ENCODE peak calls at places on chromosome X, in four cellular contexts. S is K562, Z is HepG2, O is A549. B is an unnamed sample. For H3K4me1, the result is how much of the 10 kb centered on the place peaks cover.

GRCh38 chrX:39805825-39806224 is 291.9 kb downstream of the BCOR start:
- DNase-seq in S (no peak), Z (no peak), O (no peak), B (no peak)

GRCh38 chrX:109732780-109733657 is at the start of gene ACSL4:
- DNase-seq in S (peak), Z (peak), O (peak), B (peak)

GRCh38 chrX:87805829-87806490 is 288.4 kb downstream of the KLHL4 start:
- DNase-seq in S (no peak), Z (no peak), O (no peak), B (no peak)

GRCh38 chrX:151974336-151975227 is at the start of gene GABRE:
- DNase-seq in S (peak), Z (no peak), O (no peak), B (peak)

GRCh38 chrX:119870626-119871131 is 854 bp downstream of the RNF113A start:
- DNase-seq in S (peak), Z (peak), O (no peak), B (peak)

GRCh38 chrX:32480019-32480418 is 731.3 kb downstream of the DMD start:
- DNase-seq in S (no peak), Z (no peak), O (no peak), B (no peak)

GRCh38 chrX:25048176-25048575 is 32.4 kb upstream of the ARX start:
- DNase-seq in S (no peak), Z (no peak), O (no peak), B (no peak)

GRCh38 chrX:113392355-113392754 is 551.7 kb upstream of the AMOT start:
- DNase-seq in S (no peak), Z (no peak), O (no peak), B (no peak)

GRCh38 chrX:150983526-150984163 is 510 bp downstream of the HMGB3 start:
- DNase-seq in S (peak), Z (no peak), O (no peak), B (no peak)

GRCh38 chrX:149540133-149540620 is 635 bp upstream of the EOLA1 start:
- DNase-seq in S (peak), Z (peak), O (peak), B (peak)

GRCh38 chrX:21656587-21657317 is 1.4 kb downstream of the KLHL34 start:
- DNase-seq in S (no peak), Z (no peak), O (no peak), B (no peak)

GRCh38 chrX:8139713-8140112 is 31.4 kb downstream of the VCX2 start:
- DNase-seq in S (no peak), Z (no peak), O (no peak), B (no peak)

GRCh38 chrX:108264376-108264775 is 172.8 kb downstream of the ATG4A start:
- DNase-seq in S (no peak), Z (peak), O (no peak), B (no peak)

GRCh38 chrX:17028381-17028780 is 81.9 kb downstream of the REPS2 start:
- DNase-seq in S (no peak), Z (no peak), O (no peak), B (no peak)

GRCh38 chrX:74526786-74527185 is 87.6 kb downstream of the RLIM start:
- DNase-seq in S (no peak), Z (no peak), O (no peak), B (no peak)

GRCh38 chrX:52263417-52263816 is 78.7 kb downstream of the MAGED4 start:
- DNase-seq in S (no peak), Z (no peak), O (no peak), B (no peak)

GRCh38 chrX:52261463-52262194 is 76.9 kb downstream of the MAGED4 start:
- DNase-seq in S (peak), Z (peak), O (peak), B (peak)

GRCh38 chrX:52261125-52261462 is 76.4 kb downstream of the MAGED4 start:
- DNase-seq in S (no peak), Z (no peak), O (no peak), B (no peak)

GRCh38 chrX:52262195-52262546 is 77.5 kb downstream of the MAGED4 start:
- DNase-seq in S (no peak), Z (no peak), O (no peak), B (no peak)

GRCh38 chrX:52265713-52266112 is 81.0 kb downstream of the MAGED4 start:
- DNase-seq in S (no peak), Z (no peak), O (no peak), B (no peak)
- TF ChIP-seq EP300 in S (no peak), Z (no peak), O (no peak), B (no peak)

DNA sequence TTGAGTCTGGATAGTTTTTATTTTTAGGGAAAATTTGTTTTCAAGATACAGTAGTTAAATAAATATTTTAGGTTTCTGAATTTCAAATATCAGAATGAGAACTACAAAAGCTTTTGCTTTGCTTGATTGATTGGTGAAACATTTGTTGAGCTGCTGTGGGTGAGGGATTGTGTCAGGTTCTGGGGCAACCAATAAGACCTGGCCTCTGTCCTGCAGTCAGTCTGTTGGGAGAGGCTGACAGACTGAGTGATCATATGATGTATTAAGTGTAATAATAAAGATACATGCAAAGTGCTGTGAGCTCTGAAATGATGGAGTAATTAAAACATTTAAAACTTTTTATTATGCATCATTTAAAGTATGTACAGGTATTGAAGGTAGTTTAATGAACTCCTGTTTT is 9.6 kb downstream of the KDM6A start:
- DNase-seq in S (no peak), Z (no peak), O (no peak), B (no peak)
- H3K4me1 ChIP-seq in S (under half), Z (under half), O (under half), B (under half)

GRCh38 chrX:23344208-23344903 is 9.7 kb downstream of the PTCHD1 start:
- DNase-seq in S (no peak), Z (no peak), O (no peak), B (no peak)
- TF ChIP-seq EP300 in S (no peak), Z (no peak), O (no peak), B (no peak)

GRCh38 chrX:133988010-133988409 is 2.6 kb upstream of the GPC3 start:
- DNase-seq in S (no peak), Z (no peak), O (no peak), B (no peak)
- H3K4me1 ChIP-seq in S (under half), Z (half or more), O (under half), B (under half)

DNA sequence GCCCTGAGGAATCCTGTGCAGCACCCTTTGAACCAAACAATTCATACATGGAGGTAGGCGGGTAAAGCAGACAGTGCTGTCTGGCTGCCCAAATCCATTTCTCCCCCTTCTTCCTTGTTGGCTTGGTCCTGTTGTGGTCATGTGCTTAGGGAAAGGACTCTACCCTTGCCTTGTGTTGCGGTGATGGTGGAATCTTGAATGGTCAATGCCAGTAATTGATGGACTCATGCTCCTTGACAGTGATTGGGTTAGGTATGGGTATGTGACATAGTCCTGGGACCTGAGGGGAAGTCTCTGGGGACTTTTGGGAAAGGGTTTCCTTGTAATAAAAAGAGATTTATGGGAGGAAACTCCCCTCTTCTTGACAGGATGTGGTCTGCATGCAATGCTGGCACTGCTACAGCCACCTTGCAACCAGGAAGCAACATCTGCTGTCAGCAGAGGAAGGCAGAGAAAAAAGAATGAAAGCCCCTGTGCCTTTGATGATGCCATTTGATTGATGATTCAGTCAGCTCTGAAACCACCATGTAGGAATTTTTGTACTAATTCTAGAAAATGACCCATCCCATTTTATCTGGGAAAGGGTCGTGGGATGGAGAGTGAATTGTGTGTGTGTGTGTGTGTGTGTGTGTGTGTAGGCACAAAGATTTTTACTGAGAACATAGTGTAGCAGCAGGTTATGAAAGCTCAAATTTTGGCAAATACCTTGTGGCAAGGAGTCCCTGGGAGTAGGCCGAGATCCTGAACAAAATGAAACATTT is 30.0 kb upstream of the HUWE1 start:
- DNase-seq in S (no peak), Z (no peak), O (no peak), B (peak)
- TF ChIP-seq EP300 in S (no peak), Z (no peak), O (no peak), B (no peak)

GRCh38 chrX:9542765-9543119 is 77.9 kb downstream of the TBL1X start:
- DNase-seq in S (no peak), Z (no peak), O (no peak), B (no peak)

GRCh38 chrX:9542106-9542764 is 77.4 kb downstream of the TBL1X start:
- DNase-seq in S (no peak), Z (no peak), O (no peak), B (no peak)

GRCh38 chrX:9537781-9538180 is 72.9 kb downstream of the TBL1X start:
- DNase-seq in S (no peak), Z (no peak), O (no peak), B (no peak)

GRCh38 chrX:9538544-9539045 is 73.7 kb downstream of the TBL1X start:
- DNase-seq in S (no peak), Z (peak), O (no peak), B (peak)

DNA sequence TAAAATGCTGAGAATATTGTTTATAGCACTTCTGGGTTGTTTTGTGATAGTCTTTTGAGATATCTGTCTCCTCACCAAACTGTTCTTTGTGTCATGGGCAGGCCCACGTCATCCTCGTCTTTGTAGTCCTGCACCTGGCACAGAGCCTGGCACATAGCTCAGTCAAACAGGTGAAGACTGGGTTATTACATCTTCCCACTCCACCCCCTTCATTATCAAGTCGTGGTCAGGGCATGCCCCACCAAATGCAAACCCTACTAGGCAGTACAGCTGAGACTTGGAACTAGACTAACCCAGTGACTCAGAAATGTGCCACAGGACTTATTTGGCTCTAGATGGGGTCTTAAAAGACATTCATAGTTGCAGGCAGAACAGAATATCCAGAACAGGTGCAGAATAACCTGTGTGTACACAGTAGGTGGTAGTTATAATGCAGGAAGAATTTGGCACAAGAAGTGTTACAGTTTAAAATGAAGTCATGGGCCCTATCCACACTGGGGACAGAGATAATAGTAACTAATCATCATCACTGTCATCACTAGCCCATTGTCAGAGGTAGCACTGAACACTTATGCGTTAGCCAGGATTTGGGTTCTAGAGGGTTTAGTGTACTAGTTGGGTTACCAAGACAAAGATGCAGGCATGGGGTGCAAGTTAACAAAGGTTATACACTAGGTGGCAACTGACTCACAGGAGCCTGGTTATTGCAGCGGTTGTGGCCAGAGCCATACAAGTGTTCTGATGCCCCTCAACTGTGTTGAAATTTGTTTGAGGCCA is 74.9 kb downstream of the TBL1X start:
- DNase-seq in S (no peak), Z (no peak), O (no peak), B (no peak)
- H3K4me1 ChIP-seq in S (under half), Z (under half), O (under half), B (under half)

GRCh38 chrX:136386821-136387220 is 86.1 kb downstream of the ADGRG4 start:
- DNase-seq in S (no peak), Z (no peak), O (no peak), B (no peak)

GRCh38 chrX:136386173-136386572 is 85.4 kb downstream of the ADGRG4 start:
- DNase-seq in S (no peak), Z (no peak), O (no peak), B (no peak)

GRCh38 chrX:136390921-136391320 is 90.2 kb downstream of the ADGRG4 start:
- DNase-seq in S (no peak), Z (no peak), O (no peak), B (no peak)

DNA sequence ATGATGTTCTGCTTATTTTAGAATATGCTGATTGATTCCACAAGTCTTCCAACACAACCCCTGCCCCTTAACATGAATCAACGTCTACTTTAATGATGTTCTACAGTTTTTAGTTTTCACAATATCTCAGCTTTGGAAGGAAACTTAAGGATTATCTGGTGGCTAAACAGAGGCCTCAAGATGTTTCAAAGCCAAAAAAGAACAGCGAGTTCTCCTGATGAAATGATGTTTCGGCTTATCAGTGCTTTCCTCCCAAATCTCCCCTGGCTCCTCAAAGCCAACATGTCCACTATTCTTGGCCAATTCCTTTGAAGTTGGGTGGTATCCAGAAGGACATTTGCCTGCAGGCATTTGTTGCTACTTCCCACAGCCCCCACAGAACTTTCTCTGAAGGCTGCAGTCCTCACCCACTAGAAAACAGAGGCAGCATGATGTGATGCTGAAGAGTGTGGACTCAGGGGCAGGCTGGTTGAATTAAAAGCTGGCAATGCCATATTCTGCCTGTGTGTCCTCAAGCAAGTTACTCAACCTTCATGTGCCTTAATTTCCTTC is 87.3 kb downstream of the ADGRG4 start:
- DNase-seq in S (no peak), Z (no peak), O (no peak), B (no peak)
- TF ChIP-seq EP300 in S (no peak), Z (no peak), O (no peak), B (no peak)

DNA sequence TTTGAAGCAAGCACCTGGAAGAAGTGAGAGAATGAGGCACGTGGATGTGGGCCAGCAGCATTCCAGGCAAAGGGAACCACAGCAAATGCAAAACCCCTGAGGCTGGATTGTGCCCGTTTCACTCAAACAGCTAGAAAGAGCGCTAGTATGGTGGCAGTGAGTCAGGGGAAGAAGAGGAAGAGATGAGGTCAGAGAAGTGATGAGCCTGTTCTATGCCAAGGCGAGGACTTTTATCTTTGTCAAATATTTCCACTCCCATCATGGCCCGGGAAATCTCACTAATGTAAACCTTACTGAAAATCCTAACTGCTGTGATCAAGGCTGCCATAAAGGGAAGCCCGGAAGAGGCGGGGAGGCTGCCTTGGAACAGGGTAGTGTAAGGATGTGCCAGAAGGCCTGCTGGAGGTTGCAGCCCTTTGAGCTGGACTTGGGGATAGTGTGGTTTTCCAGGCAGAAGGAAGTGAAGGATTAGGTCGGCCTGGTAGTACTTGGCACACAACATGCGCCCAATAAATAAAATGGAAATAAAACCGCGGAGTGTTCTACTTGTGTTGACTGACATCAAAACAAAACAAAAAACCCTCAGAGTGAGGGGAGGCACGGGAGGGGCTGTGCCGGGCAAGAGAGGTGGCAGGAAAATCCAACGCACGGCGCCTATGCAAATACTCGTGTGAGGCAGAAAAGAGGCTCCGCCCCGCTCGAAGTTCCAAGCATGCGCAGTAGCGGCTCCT is 1.2 kb upstream of the CDK16 start:
- DNase-seq in S (peak), Z (peak), O (peak), B (no peak)
- H3K4me1 ChIP-seq in S (under half), Z (under half), O (under half), B (under half)

GRCh38 chrX:13734278-13735172 is at the start of the genes OFD1 and TRAPPC2:
- DNase-seq in S (peak), Z (peak), O (peak), B (peak)
- TF ChIP-seq EP300 in S (no peak), Z (no peak), O (no peak), B (no peak)

B was measured in transverse colon.